ENCODE peak calls at places on chromosomes 6 and 20, in five cellular contexts. U is colonic mucosa; H is sigmoid colon; D is CD8-positive, alpha-beta T cell; B is PC-9. J is an unnamed sample.

GRCh38 chr6:108650781-108651180 is 90.1 kb downstream of the FOXO3 start:
- DNase-seq in U (no peak), D (no peak), H (no peak), B (peak), J (no peak)

GRCh38 chr6:64330694-64331309 is 695.2 kb downstream of the PHF3 start:
- DNase-seq in B (peak), D (no peak), H (peak), U (peak), J (no peak)

GRCh38 chr20:59023616-59024015 is 4.4 kb downstream of the TUBB1 start:
- DNase-seq in B (no peak), H (no peak), U (no peak), D (no peak), J (no peak)

GRCh38 chr6:15279047-15279661 is 33.3 kb downstream of the JARID2 start:
- DNase-seq in H (no peak), D (no peak), U (no peak), B (no peak), J (no peak)

GRCh38 chr20:23165307-23165750 is 79.2 kb upstream of the CD93 start:
- DNase-seq in D (no peak), U (peak), H (no peak), B (no peak), J (peak)

GRCh38 chr6:39301606-39302005 is 12.6 kb downstream of the KCNK17 start:
- DNase-seq in B (no peak), H (no peak), U (no peak), D (no peak), J (no peak)

GRCh38 chr20:56944546-56944945 is 315.4 kb downstream of the TFAP2C start:
- DNase-seq in U (no peak), D (no peak), B (no peak), H (no peak), J (no peak)

GRCh38 chr20:41318271-41318649 is 729 bp upstream of the ZHX3 start:
- DNase-seq in U (peak), H (no peak), B (no peak), D (no peak), J (no peak)

GRCh38 chr6:167568407-167569024 is 243.6 kb downstream of the TTLL2 start:
- DNase-seq in D (no peak), H (peak), B (no peak), U (peak), J (no peak)

GRCh38 chr6:156685823-156686428 is 91.3 kb upstream of the ARID1B start:
- DNase-seq in U (peak), D (no peak), B (no peak), H (no peak), J (no peak)

GRCh38 chr6:133187657-133188453 is 53.3 kb upstream of the EYA4 start:
- DNase-seq in B (no peak), D (no peak), H (no peak), U (no peak), J (no peak)

GRCh38 chr20:57395111-57395959 is 4.1 kb downstream of the RBM38 start:
- DNase-seq in H (peak), B (no peak), U (no peak), D (no peak), J (peak)

GRCh38 chr6:106197441-106197840 is 111.3 kb downstream of the PRDM1 start:
- DNase-seq in B (no peak), H (no peak), U (no peak), D (no peak), J (no peak)

GRCh38 chr20:40663304-40663703 is 25.7 kb downstream of the MAFB start:
- DNase-seq in U (no peak), H (no peak), B (no peak), D (no peak), J (no peak)

GRCh38 chr6:55379486-55379885 is 52.2 kb downstream of the GFRAL start:
- DNase-seq in H (no peak), D (no peak), U (no peak), B (no peak), J (no peak)

GRCh38 chr6:79372757-79373156 is 138.3 kb upstream of the HMGN3 start:
- DNase-seq in B (no peak), H (no peak), U (no peak), D (no peak), J (no peak)

GRCh38 chr20:54047048-54047447 is 23.3 kb downstream of the BCAS1 start:
- DNase-seq in B (no peak), D (no peak), U (no peak), H (no peak), J (no peak)

GRCh38 chr20:21526776-21527175 is 12.9 kb upstream of the NKX2-2 start:
- DNase-seq in H (no peak), U (no peak), B (no peak), D (no peak), J (peak)

GRCh38 chr20:21523398-21523868 is 9.6 kb upstream of the NKX2-2 start:
- DNase-seq in U (no peak), B (no peak), H (no peak), D (no peak), J (peak)

GRCh38 chr20:21522479-21523397 is 8.9 kb upstream of the NKX2-2 start:
- DNase-seq in B (no peak), D (no peak), H (no peak), U (no peak), J (peak)

GRCh38 chr20:21521596-21522478 is 8.0 kb upstream of the NKX2-2 start:
- DNase-seq in B (no peak), U (no peak), H (no peak), D (no peak), J (no peak)

DNA sequence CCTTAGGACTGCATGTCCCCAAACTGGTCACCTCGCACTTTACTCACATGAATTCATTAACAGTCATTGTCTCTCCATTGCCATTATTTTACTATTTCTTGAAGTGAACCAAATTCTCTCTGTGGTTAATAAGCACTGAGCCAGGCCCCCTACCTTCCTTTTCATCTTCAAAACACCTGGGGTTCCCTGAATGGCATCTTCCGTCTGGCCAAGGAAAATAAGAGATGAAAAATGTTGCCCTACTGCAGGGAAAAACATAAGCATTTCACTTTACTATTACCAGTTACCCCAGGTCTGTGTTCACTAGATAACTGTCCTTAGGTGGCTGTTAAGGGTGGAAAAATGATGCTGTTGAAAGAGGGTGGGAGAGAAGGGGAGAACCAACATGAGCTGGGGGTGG is 10.0 kb upstream of the NKX2-2 start:
- DNase-seq in B (no peak), D (no peak), H (no peak), U (no peak), J (peak)
- H3K27ac ChIP-seq in B (no peak), D (no peak), H (no peak), U (no peak), J (no peak)

DNA sequence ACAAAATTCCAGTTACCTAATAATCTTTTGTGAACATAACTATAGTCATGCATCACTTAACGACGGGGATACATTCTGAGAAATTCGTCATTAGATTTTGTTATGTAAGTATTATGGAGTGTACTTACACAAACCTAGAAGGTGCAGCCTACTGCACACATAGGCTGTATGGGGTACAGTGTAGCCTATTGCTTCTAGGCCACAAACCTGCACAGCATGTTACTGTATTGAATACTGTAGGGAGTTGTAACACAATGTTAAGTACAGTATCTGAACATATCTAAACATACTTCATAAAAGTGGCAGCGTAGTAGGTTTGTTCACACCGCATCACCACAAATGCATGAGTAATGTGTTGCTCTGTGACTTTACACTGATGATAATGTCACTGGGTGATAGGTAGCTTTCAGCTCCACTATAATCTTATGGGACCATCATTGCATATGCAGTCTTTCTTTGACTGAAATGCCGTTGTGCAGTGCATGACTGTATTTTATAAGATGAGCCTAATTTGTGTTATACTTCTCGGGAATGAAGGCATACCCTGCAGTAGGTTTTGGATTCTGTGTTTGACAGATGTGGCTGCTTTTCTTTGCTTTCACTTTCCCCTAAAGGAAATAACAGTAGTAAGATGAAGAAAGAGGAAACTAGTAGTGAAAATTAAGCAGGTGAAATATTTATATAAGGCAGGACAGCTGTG is 365.6 kb downstream of the FARS2 start:
- DNase-seq in D (no peak), U (no peak), B (no peak), H (no peak), J (no peak)
- H3K4me3 ChIP-seq in D (peak), U (no peak), B (no peak), H (no peak), J (no peak)

DNA sequence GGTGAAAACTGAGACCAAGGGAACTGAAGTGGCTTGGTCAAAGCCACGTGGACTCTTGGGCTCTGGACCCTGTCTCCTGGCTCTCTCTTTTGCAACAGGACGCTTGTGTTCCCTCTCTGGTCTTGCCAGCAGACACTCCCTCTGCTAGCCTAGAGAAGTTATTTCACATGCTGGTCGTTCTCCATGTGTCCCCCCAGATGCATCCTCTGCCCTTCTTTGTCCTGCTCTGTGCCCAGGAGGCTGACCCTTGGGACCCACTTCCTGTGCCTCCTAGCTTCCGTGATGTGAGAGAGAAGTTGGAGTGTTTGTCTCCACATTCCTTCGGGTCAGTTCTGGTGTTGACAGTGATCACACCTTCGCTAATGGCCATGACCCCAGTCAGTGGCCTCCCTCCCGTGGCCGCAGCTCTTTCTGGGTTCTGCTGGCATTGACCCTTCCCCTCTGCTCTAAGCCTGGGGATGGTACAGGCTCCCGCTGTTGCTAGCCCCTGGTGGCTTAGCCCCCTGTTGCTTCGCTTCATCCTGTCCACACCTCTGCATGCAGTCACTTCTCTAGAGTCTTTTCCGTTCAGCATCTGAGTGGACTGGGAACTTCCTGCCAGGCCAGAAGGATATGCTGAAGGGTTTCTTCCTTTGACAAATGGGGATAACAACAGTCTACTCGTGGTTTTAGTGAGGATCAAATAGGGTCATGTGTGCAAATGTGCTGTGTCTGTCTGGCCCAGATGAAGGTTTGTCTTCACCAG is 70.1 kb upstream of the BMP2 start:
- DNase-seq in U (no peak), B (no peak), H (no peak), D (no peak), J (no peak)
- TF ChIP-seq CTCF in U (no peak), B (no peak), H (no peak), D (no peak), J (no peak)

DNA sequence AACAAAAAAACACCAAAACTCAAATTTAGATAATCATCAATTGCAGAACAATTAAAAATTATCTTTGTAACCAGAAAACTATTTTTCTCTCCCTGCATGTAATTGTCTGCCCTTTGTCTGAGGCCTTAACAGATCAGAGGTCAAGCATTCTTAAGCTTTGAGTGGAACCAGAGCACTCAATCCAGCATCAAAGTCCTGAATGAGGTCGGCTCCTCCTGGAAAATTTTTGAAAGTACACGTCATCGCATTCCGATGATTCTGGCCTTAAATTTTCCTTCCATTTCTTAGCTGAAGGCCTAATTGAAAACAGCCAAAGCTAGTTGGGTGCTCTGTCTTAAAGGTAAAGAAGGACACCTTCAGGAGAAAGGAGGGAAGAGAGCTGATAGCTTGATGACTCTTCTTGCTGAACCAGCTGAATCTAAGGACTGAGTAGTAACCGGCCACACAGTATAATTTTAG is 510.2 kb upstream of the SULF2 start:
- DNase-seq in U (no peak), D (no peak), H (no peak), B (peak), J (no peak)
- H3K27ac ChIP-seq in U (no peak), D (no peak), H (peak), B (peak), J (peak)

J was measured in coronary artery.